ENCODE peak calls at places on chromosomes 7 and 10, in nine cellular contexts. One of them, this sample, is unnamed.
A peak's percentile ranks its signal among the peaks of the same experiment; 100 is the strongest.

GRCh38 chr10:117899181-117899683 is 147.5 kb downstream of the RAB11FIP2 start:
- DNase-seq in midbrain: no peak
- DNase-seq in testis: no peak
- DNase-seq in CD4-positive, alpha-beta T cell: no peak
- DNase-seq in progenitor cell of endocrine pancreas: no peak
- DNase-seq in left ventricle myocardium inferior: no peak
- DNase-seq in mesendoderm: no peak
- DNase-seq in T1000: no peak
- DNase-seq in COR-L47: no peak
- DNase-seq in this sample: no peak

GRCh38 chr10:58393317-58393716 is 8.1 kb downstream of the TFAM start:
- DNase-seq in midbrain: peak; percentile 49
- DNase-seq in testis: no peak
- DNase-seq in CD4-positive, alpha-beta T cell: no peak
- DNase-seq in progenitor cell of endocrine pancreas: no peak
- DNase-seq in left ventricle myocardium inferior: no peak
- DNase-seq in mesendoderm: no peak
- DNase-seq in T1000: no peak
- DNase-seq in COR-L47: no peak
- DNase-seq in this sample: no peak

GRCh38 chr7:36182854-36183604 is 30.0 kb downstream of the EEPD1 start:
- DNase-seq in midbrain: no peak
- DNase-seq in testis: no peak
- DNase-seq in CD4-positive, alpha-beta T cell: no peak
- DNase-seq in progenitor cell of endocrine pancreas: no peak
- DNase-seq in left ventricle myocardium inferior: no peak
- DNase-seq in mesendoderm: no peak
- DNase-seq in T1000: no peak
- DNase-seq in COR-L47: no peak
- DNase-seq in this sample: no peak

GRCh38 chr7:30974605-30975256 is 11.0 kb downstream of the GHRHR start:
- DNase-seq in midbrain: no peak
- DNase-seq in testis: peak; percentile 75
- DNase-seq in CD4-positive, alpha-beta T cell: no peak
- DNase-seq in progenitor cell of endocrine pancreas: peak; percentile 56
- DNase-seq in left ventricle myocardium inferior: peak; percentile 46
- DNase-seq in mesendoderm: peak; percentile 83
- DNase-seq in T1000: no peak
- DNase-seq in COR-L47: no peak
- DNase-seq in this sample: no peak

GRCh38 chr10:79243211-79244067 is 103.8 kb upstream of the PPIF start:
- DNase-seq in midbrain: peak; percentile 62
- DNase-seq in testis: peak; percentile 68
- DNase-seq in CD4-positive, alpha-beta T cell: peak; percentile 32
- DNase-seq in progenitor cell of endocrine pancreas: peak; percentile 61
- DNase-seq in left ventricle myocardium inferior: no peak
- DNase-seq in mesendoderm: peak; percentile 74
- DNase-seq in T1000: no peak
- DNase-seq in COR-L47: peak; percentile 28
- DNase-seq in this sample: no peak

GRCh38 chr7:16978358-16979244 is 96.8 kb upstream of the AGR3 start:
- DNase-seq in midbrain: no peak
- DNase-seq in testis: no peak
- DNase-seq in CD4-positive, alpha-beta T cell: no peak
- DNase-seq in progenitor cell of endocrine pancreas: no peak
- DNase-seq in left ventricle myocardium inferior: no peak
- DNase-seq in mesendoderm: peak; percentile 18
- DNase-seq in T1000: no peak
- DNase-seq in COR-L47: no peak
- DNase-seq in this sample: no peak

GRCh38 chr7:141500608-141501007 is 50.6 kb upstream of the AGK start:
- DNase-seq in midbrain: no peak
- DNase-seq in testis: no peak
- DNase-seq in CD4-positive, alpha-beta T cell: no peak
- DNase-seq in progenitor cell of endocrine pancreas: no peak
- DNase-seq in left ventricle myocardium inferior: no peak
- DNase-seq in mesendoderm: no peak
- DNase-seq in T1000: no peak
- DNase-seq in COR-L47: no peak
- DNase-seq in this sample: no peak

GRCh38 chr10:131654471-131655087 is 246.2 kb upstream of the PPP2R2D start:
- DNase-seq in midbrain: no peak
- DNase-seq in testis: peak; percentile 9
- DNase-seq in CD4-positive, alpha-beta T cell: no peak
- DNase-seq in progenitor cell of endocrine pancreas: no peak
- DNase-seq in left ventricle myocardium inferior: no peak
- DNase-seq in mesendoderm: no peak
- DNase-seq in T1000: no peak
- DNase-seq in COR-L47: no peak
- DNase-seq in this sample: no peak

GRCh38 chr10:92750788-92751533 is 61.2 kb downstream of the HHEX start:
- DNase-seq in midbrain: no peak
- DNase-seq in testis: no peak
- DNase-seq in CD4-positive, alpha-beta T cell: no peak
- DNase-seq in progenitor cell of endocrine pancreas: no peak
- DNase-seq in left ventricle myocardium inferior: no peak
- DNase-seq in mesendoderm: no peak
- DNase-seq in T1000: no peak
- DNase-seq in COR-L47: no peak
- DNase-seq in this sample: no peak

GRCh38 chr10:121774404-121774803 is 153.4 kb downstream of the ATE1 start:
- DNase-seq in midbrain: no peak
- DNase-seq in testis: no peak
- DNase-seq in CD4-positive, alpha-beta T cell: no peak
- DNase-seq in progenitor cell of endocrine pancreas: no peak
- DNase-seq in left ventricle myocardium inferior: no peak
- DNase-seq in mesendoderm: no peak
- DNase-seq in T1000: no peak
- DNase-seq in COR-L47: no peak
- DNase-seq in this sample: no peak

GRCh38 chr7:29254663-29255062 is 60.1 kb downstream of the CHN2 start:
- DNase-seq in midbrain: no peak
- DNase-seq in testis: no peak
- DNase-seq in CD4-positive, alpha-beta T cell: no peak
- DNase-seq in progenitor cell of endocrine pancreas: no peak
- DNase-seq in left ventricle myocardium inferior: no peak
- DNase-seq in mesendoderm: peak; percentile 68
- DNase-seq in T1000: no peak
- DNase-seq in COR-L47: no peak
- DNase-seq in this sample: no peak

This sample was measured in SW 1271.